ENCODE peak calls at places on chromosomes 2 and 18, in ten cellular contexts. One of them, this sample, is unnamed.

GRCh38 chr2:212021947-212022346 is 516.7 kb downstream of the ERBB4 start:
- DNase-seq in cardiac fibroblast: peak; percentile 89
- DNase-seq in RPMI7951: peak; percentile 72
- DNase-seq in stimulated activated CD4-positive, alpha-beta T cell treated with anti-CD3 and anti-CD28 coated beads, Interleukin-4, amount 100 ng/mL, for 1 hour: no peak
- DNase-seq in neural crest cell: no peak
- DNase-seq in effector memory CD4-positive, alpha-beta T cell: no peak
- DNase-seq in choroid plexus epithelial cell: peak; percentile 72
- DNase-seq in prostate gland: no peak
- DNase-seq in IMR-90: peak; percentile 88
- DNase-seq in HTR-8/SVneo: no peak
- DNase-seq in this sample: no peak

GRCh38 chr18:34222396-34223163 is 2.1 kb downstream of the NOL4 start:
- DNase-seq in effector memory CD4-positive, alpha-beta T cell: no peak
- DNase-seq in cardiac fibroblast: peak; percentile 13
- DNase-seq in prostate gland: no peak
- DNase-seq in RPMI7951: peak; percentile 14
- DNase-seq in HTR-8/SVneo: no peak
- DNase-seq in stimulated activated CD4-positive, alpha-beta T cell treated with anti-CD3 and anti-CD28 coated beads, Interleukin-4, amount 100 ng/mL, for 1 hour: no peak
- DNase-seq in neural crest cell: peak; percentile 41
- DNase-seq in choroid plexus epithelial cell: peak; percentile 1
- DNase-seq in IMR-90: no peak
- DNase-seq in this sample: no peak

GRCh38 chr2:71859211-71859847 is 288.3 kb downstream of the CYP26B1 start:
- DNase-seq in HTR-8/SVneo: no peak
- DNase-seq in IMR-90: no peak
- DNase-seq in prostate gland: no peak
- DNase-seq in stimulated activated CD4-positive, alpha-beta T cell treated with anti-CD3 and anti-CD28 coated beads, Interleukin-4, amount 100 ng/mL, for 1 hour: no peak
- DNase-seq in RPMI7951: no peak
- DNase-seq in choroid plexus epithelial cell: no peak
- DNase-seq in cardiac fibroblast: no peak
- DNase-seq in neural crest cell: no peak
- DNase-seq in effector memory CD4-positive, alpha-beta T cell: no peak
- DNase-seq in this sample: no peak

GRCh38 chr2:63553049-63553448 is 35.2 kb downstream of the WDPCP start:
- DNase-seq in prostate gland: no peak
- DNase-seq in cardiac fibroblast: peak; percentile 10
- DNase-seq in choroid plexus epithelial cell: peak; percentile 74
- DNase-seq in IMR-90: no peak
- DNase-seq in HTR-8/SVneo: no peak
- DNase-seq in stimulated activated CD4-positive, alpha-beta T cell treated with anti-CD3 and anti-CD28 coated beads, Interleukin-4, amount 100 ng/mL, for 1 hour: no peak
- DNase-seq in effector memory CD4-positive, alpha-beta T cell: no peak
- DNase-seq in RPMI7951: no peak
- DNase-seq in neural crest cell: no peak
- DNase-seq in this sample: no peak

GRCh38 chr18:63439334-63439733 is 17.1 kb upstream of the VPS4B start:
- DNase-seq in IMR-90: peak; percentile 70
- DNase-seq in cardiac fibroblast: peak; percentile 79
- DNase-seq in HTR-8/SVneo: peak; percentile 32
- DNase-seq in choroid plexus epithelial cell: peak; percentile 84
- DNase-seq in prostate gland: peak; percentile 37
- DNase-seq in effector memory CD4-positive, alpha-beta T cell: peak; percentile 31
- DNase-seq in stimulated activated CD4-positive, alpha-beta T cell treated with anti-CD3 and anti-CD28 coated beads, Interleukin-4, amount 100 ng/mL, for 1 hour: peak; percentile 15
- DNase-seq in RPMI7951: peak; percentile 59
- DNase-seq in neural crest cell: peak; percentile 34
- DNase-seq in this sample: peak; percentile 91

GRCh38 chr2:239164281-239164871 is 236.4 kb downstream of the HDAC4 start:
- DNase-seq in neural crest cell: no peak
- DNase-seq in stimulated activated CD4-positive, alpha-beta T cell treated with anti-CD3 and anti-CD28 coated beads, Interleukin-4, amount 100 ng/mL, for 1 hour: no peak
- DNase-seq in HTR-8/SVneo: no peak
- DNase-seq in cardiac fibroblast: no peak
- DNase-seq in RPMI7951: no peak
- DNase-seq in choroid plexus epithelial cell: no peak
- DNase-seq in prostate gland: no peak
- DNase-seq in IMR-90: no peak
- DNase-seq in effector memory CD4-positive, alpha-beta T cell: no peak
- DNase-seq in this sample: no peak

GRCh38 chr2:1651131-1652066 is 92.9 kb downstream of the PXDN start:
- DNase-seq in HTR-8/SVneo: no peak
- DNase-seq in neural crest cell: no peak
- DNase-seq in RPMI7951: no peak
- DNase-seq in prostate gland: no peak
- DNase-seq in IMR-90: no peak
- DNase-seq in choroid plexus epithelial cell: no peak
- DNase-seq in cardiac fibroblast: no peak
- DNase-seq in stimulated activated CD4-positive, alpha-beta T cell treated with anti-CD3 and anti-CD28 coated beads, Interleukin-4, amount 100 ng/mL, for 1 hour: no peak
- DNase-seq in effector memory CD4-positive, alpha-beta T cell: no peak
- DNase-seq in this sample: no peak

GRCh38 chr2:198309673-198310280 is 505.4 kb downstream of the PLCL1 start:
- DNase-seq in prostate gland: no peak
- DNase-seq in RPMI7951: peak; percentile 49
- DNase-seq in IMR-90: peak; percentile 38
- DNase-seq in stimulated activated CD4-positive, alpha-beta T cell treated with anti-CD3 and anti-CD28 coated beads, Interleukin-4, amount 100 ng/mL, for 1 hour: peak; percentile 30
- DNase-seq in HTR-8/SVneo: peak; percentile 48
- DNase-seq in neural crest cell: peak; percentile 68
- DNase-seq in choroid plexus epithelial cell: peak; percentile 66
- DNase-seq in cardiac fibroblast: peak; percentile 67
- DNase-seq in effector memory CD4-positive, alpha-beta T cell: peak; percentile 25
- DNase-seq in this sample: peak; percentile 82

GRCh38 chr2:216636570-216637450 is 3.6 kb downstream of the IGFBP2 start:
- DNase-seq in IMR-90: peak; percentile 37
- DNase-seq in stimulated activated CD4-positive, alpha-beta T cell treated with anti-CD3 and anti-CD28 coated beads, Interleukin-4, amount 100 ng/mL, for 1 hour: no peak
- DNase-seq in choroid plexus epithelial cell: peak; percentile 63
- DNase-seq in RPMI7951: peak; percentile 38
- DNase-seq in HTR-8/SVneo: no peak
- DNase-seq in effector memory CD4-positive, alpha-beta T cell: no peak
- DNase-seq in neural crest cell: peak; percentile 23
- DNase-seq in prostate gland: peak; percentile 52
- DNase-seq in cardiac fibroblast: peak; percentile 22
- DNase-seq in this sample: no peak

GRCh38 chr18:1026930-1027329 is 122.3 kb downstream of the ADCYAP1 start:
- DNase-seq in choroid plexus epithelial cell: no peak
- DNase-seq in cardiac fibroblast: no peak
- DNase-seq in RPMI7951: no peak
- DNase-seq in neural crest cell: no peak
- DNase-seq in IMR-90: no peak
- DNase-seq in stimulated activated CD4-positive, alpha-beta T cell treated with anti-CD3 and anti-CD28 coated beads, Interleukin-4, amount 100 ng/mL, for 1 hour: no peak
- DNase-seq in HTR-8/SVneo: no peak
- DNase-seq in prostate gland: no peak
- DNase-seq in effector memory CD4-positive, alpha-beta T cell: no peak
- DNase-seq in this sample: no peak

GRCh38 chr2:174051741-174052638 is 86.8 kb upstream of the SP3 start:
- DNase-seq in neural crest cell: no peak
- DNase-seq in prostate gland: no peak
- DNase-seq in stimulated activated CD4-positive, alpha-beta T cell treated with anti-CD3 and anti-CD28 coated beads, Interleukin-4, amount 100 ng/mL, for 1 hour: no peak
- DNase-seq in choroid plexus epithelial cell: peak; percentile 85
- DNase-seq in HTR-8/SVneo: peak; percentile 55
- DNase-seq in IMR-90: peak; percentile 83
- DNase-seq in RPMI7951: peak; percentile 24
- DNase-seq in cardiac fibroblast: peak; percentile 60
- DNase-seq in effector memory CD4-positive, alpha-beta T cell: no peak
- DNase-seq in this sample: no peak

GRCh38 chr2:162403884-162404283 is 60.0 kb downstream of the GCA start:
- DNase-seq in HTR-8/SVneo: no peak
- DNase-seq in neural crest cell: no peak
- DNase-seq in cardiac fibroblast: peak; percentile 55
- DNase-seq in choroid plexus epithelial cell: peak; percentile 56
- DNase-seq in IMR-90: peak; percentile 17
- DNase-seq in stimulated activated CD4-positive, alpha-beta T cell treated with anti-CD3 and anti-CD28 coated beads, Interleukin-4, amount 100 ng/mL, for 1 hour: no peak
- DNase-seq in prostate gland: peak; percentile 19
- DNase-seq in effector memory CD4-positive, alpha-beta T cell: no peak
- DNase-seq in RPMI7951: peak; percentile 71
- DNase-seq in this sample: no peak

GRCh38 chr18:62357079-62357719 is 32.1 kb downstream of the TNFRSF11A start:
- DNase-seq in prostate gland: no peak
- DNase-seq in RPMI7951: no peak
- DNase-seq in effector memory CD4-positive, alpha-beta T cell: no peak
- DNase-seq in HTR-8/SVneo: no peak
- DNase-seq in stimulated activated CD4-positive, alpha-beta T cell treated with anti-CD3 and anti-CD28 coated beads, Interleukin-4, amount 100 ng/mL, for 1 hour: no peak
- DNase-seq in choroid plexus epithelial cell: no peak
- DNase-seq in cardiac fibroblast: no peak
- DNase-seq in neural crest cell: no peak
- DNase-seq in IMR-90: no peak
- DNase-seq in this sample: no peak

GRCh38 chr18:525066-525797 is 24.7 kb upstream of the COLEC12 start:
- DNase-seq in effector memory CD4-positive, alpha-beta T cell: no peak
- DNase-seq in neural crest cell: no peak
- DNase-seq in choroid plexus epithelial cell: peak; percentile 30
- DNase-seq in cardiac fibroblast: peak; percentile 87
- DNase-seq in prostate gland: no peak
- DNase-seq in IMR-90: peak; percentile 81
- DNase-seq in RPMI7951: peak; percentile 84
- DNase-seq in HTR-8/SVneo: peak; percentile 63
- DNase-seq in stimulated activated CD4-positive, alpha-beta T cell treated with anti-CD3 and anti-CD28 coated beads, Interleukin-4, amount 100 ng/mL, for 1 hour: no peak
- DNase-seq in this sample: no peak

GRCh38 chr2:52222128-52222527 is 1190.2 kb upstream of the NRXN1 start:
- DNase-seq in IMR-90: peak; percentile 85
- DNase-seq in cardiac fibroblast: peak; percentile 64
- DNase-seq in neural crest cell: no peak
- DNase-seq in RPMI7951: no peak
- DNase-seq in stimulated activated CD4-positive, alpha-beta T cell treated with anti-CD3 and anti-CD28 coated beads, Interleukin-4, amount 100 ng/mL, for 1 hour: no peak
- DNase-seq in HTR-8/SVneo: no peak
- DNase-seq in choroid plexus epithelial cell: peak; percentile 76
- DNase-seq in effector memory CD4-positive, alpha-beta T cell: no peak
- DNase-seq in prostate gland: no peak
- DNase-seq in this sample: no peak

GRCh38 chr2:107068502-107068901 is 182.5 kb upstream of the ST6GAL2 start:
- DNase-seq in choroid plexus epithelial cell: no peak
- DNase-seq in RPMI7951: no peak
- DNase-seq in stimulated activated CD4-positive, alpha-beta T cell treated with anti-CD3 and anti-CD28 coated beads, Interleukin-4, amount 100 ng/mL, for 1 hour: no peak
- DNase-seq in HTR-8/SVneo: no peak
- DNase-seq in cardiac fibroblast: no peak
- DNase-seq in IMR-90: no peak
- DNase-seq in neural crest cell: no peak
- DNase-seq in effector memory CD4-positive, alpha-beta T cell: no peak
- DNase-seq in prostate gland: no peak
- DNase-seq in this sample: no peak

GRCh38 chr2:220847587-220847986 is 724.5 kb downstream of the EPHA4 start:
- DNase-seq in prostate gland: no peak
- DNase-seq in HTR-8/SVneo: peak; percentile 57
- DNase-seq in neural crest cell: no peak
- DNase-seq in choroid plexus epithelial cell: peak; percentile 49
- DNase-seq in stimulated activated CD4-positive, alpha-beta T cell treated with anti-CD3 and anti-CD28 coated beads, Interleukin-4, amount 100 ng/mL, for 1 hour: no peak
- DNase-seq in cardiac fibroblast: peak; percentile 66
- DNase-seq in IMR-90: peak; percentile 93
- DNase-seq in RPMI7951: peak; percentile 64
- DNase-seq in effector memory CD4-positive, alpha-beta T cell: no peak
- DNase-seq in this sample: no peak

GRCh38 chr2:103823847-103824246 is 1030.1 kb upstream of the POU3F3 start:
- DNase-seq in HTR-8/SVneo: no peak
- DNase-seq in choroid plexus epithelial cell: no peak
- DNase-seq in effector memory CD4-positive, alpha-beta T cell: no peak
- DNase-seq in IMR-90: no peak
- DNase-seq in cardiac fibroblast: no peak
- DNase-seq in RPMI7951: no peak
- DNase-seq in prostate gland: no peak
- DNase-seq in stimulated activated CD4-positive, alpha-beta T cell treated with anti-CD3 and anti-CD28 coated beads, Interleukin-4, amount 100 ng/mL, for 1 hour: no peak
- DNase-seq in neural crest cell: no peak
- DNase-seq in this sample: no peak

GRCh38 chr2:133884739-133885381 is 316.6 kb upstream of the NCKAP5 start:
- DNase-seq in choroid plexus epithelial cell: peak; percentile 48
- DNase-seq in neural crest cell: no peak
- DNase-seq in HTR-8/SVneo: no peak
- DNase-seq in RPMI7951: peak; percentile 26
- DNase-seq in cardiac fibroblast: peak; percentile 51
- DNase-seq in effector memory CD4-positive, alpha-beta T cell: no peak
- DNase-seq in IMR-90: peak; percentile 51
- DNase-seq in prostate gland: no peak
- DNase-seq in stimulated activated CD4-positive, alpha-beta T cell treated with anti-CD3 and anti-CD28 coated beads, Interleukin-4, amount 100 ng/mL, for 1 hour: no peak
- DNase-seq in this sample: peak; percentile 58

GRCh38 chr2:10732924-10733583 is 11.6 kb downstream of the ATP6V1C2 start:
- DNase-seq in RPMI7951: no peak
- DNase-seq in stimulated activated CD4-positive, alpha-beta T cell treated with anti-CD3 and anti-CD28 coated beads, Interleukin-4, amount 100 ng/mL, for 1 hour: no peak
- DNase-seq in IMR-90: no peak
- DNase-seq in neural crest cell: no peak
- DNase-seq in choroid plexus epithelial cell: no peak
- DNase-seq in effector memory CD4-positive, alpha-beta T cell: no peak
- DNase-seq in prostate gland: no peak
- DNase-seq in HTR-8/SVneo: no peak
- DNase-seq in cardiac fibroblast: no peak
- DNase-seq in this sample: no peak

GRCh38 chr18:79396431-79397287 is 929 bp downstream of the NFATC1 start:
- DNase-seq in choroid plexus epithelial cell: peak; percentile 41
- DNase-seq in HTR-8/SVneo: no peak
- DNase-seq in effector memory CD4-positive, alpha-beta T cell: no peak
- DNase-seq in IMR-90: peak; percentile 26
- DNase-seq in RPMI7951: no peak
- DNase-seq in prostate gland: peak; percentile 58
- DNase-seq in cardiac fibroblast: peak; percentile 52
- DNase-seq in stimulated activated CD4-positive, alpha-beta T cell treated with anti-CD3 and anti-CD28 coated beads, Interleukin-4, amount 100 ng/mL, for 1 hour: peak; percentile 61
- DNase-seq in neural crest cell: no peak
- DNase-seq in this sample: peak; percentile 88

GRCh38 chr18:59813942-59814341 is 85.9 kb upstream of the PMAIP1 start:
- DNase-seq in prostate gland: no peak
- DNase-seq in RPMI7951: peak; percentile 20
- DNase-seq in stimulated activated CD4-positive, alpha-beta T cell treated with anti-CD3 and anti-CD28 coated beads, Interleukin-4, amount 100 ng/mL, for 1 hour: no peak
- DNase-seq in IMR-90: peak; percentile 54
- DNase-seq in effector memory CD4-positive, alpha-beta T cell: no peak
- DNase-seq in neural crest cell: no peak
- DNase-seq in choroid plexus epithelial cell: peak; percentile 38
- DNase-seq in cardiac fibroblast: peak; percentile 27
- DNase-seq in HTR-8/SVneo: no peak
- DNase-seq in this sample: no peak

This sample was measured in Karpas-422.